ENCODE peak calls at places on chromosomes 4 and X, in nine cellular contexts. O, B, R, L, T, M, X, N and U are unnamed samples.

GRCh38 chr4:30385650-30386049 is 334.5 kb upstream of the PCDH7 start:
- DNase-seq in O (no peak), B (no peak), R (no peak), L (no peak), T (no peak), M (no peak), X (no peak), N (no peak), U (no peak)

GRCh38 chrX:79259073-79259689 is 108.0 kb downstream of the ITM2A start:
- DNase-seq in O (no peak), B (peak; percentile 59), R (no peak), L (no peak), T (no peak), M (no peak), X (peak; percentile 51), N (peak; percentile 20), U (peak; percentile 80)

GRCh38 chrX:27600686-27601085 is 10.5 kb downstream of the DCAF8L2 start:
- DNase-seq in O (no peak), B (no peak), R (no peak), L (no peak), T (no peak), M (no peak), X (no peak), N (no peak), U (no peak)

GRCh38 chr4:7389719-7390118 is 45.0 kb downstream of the PSAPL1 start:
- DNase-seq in O (peak; percentile 24), B (no peak), R (no peak), L (peak; percentile 68), T (no peak), M (no peak), X (no peak), N (no peak), U (no peak)

GRCh38 chrX:123339201-123339905 is 155.3 kb downstream of the GRIA3 start:
- DNase-seq in O (no peak), B (no peak), R (no peak), L (no peak), T (no peak), M (peak; percentile 80), X (peak; percentile 0), N (no peak), U (no peak)

GRCh38 chr4:174749091-174749490 is 80.0 kb downstream of the GLRA3 start:
- DNase-seq in O (no peak), B (no peak), R (no peak), L (no peak), T (no peak), M (no peak), X (no peak), N (no peak), U (no peak)

GRCh38 chr4:24671824-24672223 is 87.5 kb upstream of the DHX15 start:
- DNase-seq in O (no peak), B (no peak), R (no peak), L (no peak), T (no peak), M (no peak), X (no peak), N (no peak), U (no peak)

GRCh38 chr4:24137596-24137962 is 247.7 kb upstream of the PPARGC1A start:
- DNase-seq in O (no peak), B (no peak), R (no peak), L (no peak), T (no peak), M (no peak), X (no peak), N (no peak), U (no peak)

GRCh38 chr4:121212801-121213200 is 48.7 kb upstream of the TNIP3 start:
- DNase-seq in O (no peak), B (no peak), R (no peak), L (no peak), T (no peak), M (peak; percentile 46), X (no peak), N (no peak), U (no peak)